ENCODE peak calls at places on chromosomes 1 and 21, in four cellular contexts. F is K562, O is colonic mucosa, A is sigmoid colon. R is an unnamed sample.

GRCh38 chr21:46109251-46110221 is 11.6 kb downstream of the COL6A2 start:
- DNase-seq in O (peak; percentile 15), F (no peak), A (peak; percentile 61), R (no peak)

GRCh38 chr1:18997508-18997907 is 41.0 kb upstream of the IFFO2 start:
- DNase-seq in A (no peak), F (no peak), O (no peak), R (no peak)

GRCh38 chr1:192378276-192378675 is 61.5 kb downstream of the RGS21 start:
- DNase-seq in F (no peak), A (no peak), O (no peak), R (no peak)

GRCh38 chr1:10788592-10789006 is 7.8 kb downstream of the CASZ1 start:
- DNase-seq in A (peak; percentile 82), F (no peak), O (no peak), R (no peak)

GRCh38 chr1:69191280-69191679 is 376.4 kb upstream of the LRRC7 start:
- DNase-seq in F (no peak), O (no peak), A (no peak), R (peak; percentile 62)

GRCh38 chr1:150309758-150310495 is 11.4 kb upstream of the PRPF3 start:
- DNase-seq in O (no peak), F (no peak), A (no peak), R (peak; percentile 4)

GRCh38 chr21:35204850-35205564 is 155.9 kb upstream of the RUNX1 start:
- DNase-seq in F (peak; percentile 69), A (peak; percentile 89), O (peak; percentile 60), R (no peak)

GRCh38 chr1:25565188-25565591 is 21.8 kb downstream of the LDLRAP1 start:
- DNase-seq in F (no peak), A (no peak), O (no peak), R (no peak)

GRCh38 chr1:116033322-116033721 is 57.0 kb downstream of the SLC22A15 start:
- DNase-seq in F (no peak), O (no peak), A (no peak), R (no peak)

GRCh38 chr1:20472860-20473711 is 12.9 kb downstream of the CAMK2N1 start:
- DNase-seq in A (peak; percentile 80), O (peak; percentile 72), F (peak; percentile 94), R (peak; percentile 81)

GRCh38 chr21:42202321-42202720 is 16.6 kb upstream of the ABCG1 start:
- DNase-seq in F (no peak), O (no peak), A (no peak), R (no peak)

GRCh38 chr1:27138368-27138767 is 16.6 kb downstream of the SLC9A1 start:
- DNase-seq in A (no peak), F (no peak), O (no peak), R (no peak)

GRCh38 chr1:27135920-27136551 is 18.9 kb downstream of the SLC9A1 start:
- DNase-seq in A (no peak), F (no peak), O (no peak), R (no peak)

GRCh38 chr1:27138927-27139326 is 16.0 kb downstream of the SLC9A1 start:
- DNase-seq in F (peak; percentile 43), A (no peak), O (no peak), R (no peak)

GRCh38 chr1:27137544-27138075 is 17.3 kb downstream of the SLC9A1 start:
- DNase-seq in A (no peak), O (peak; percentile 68), F (peak; percentile 67), R (no peak)

DNA sequence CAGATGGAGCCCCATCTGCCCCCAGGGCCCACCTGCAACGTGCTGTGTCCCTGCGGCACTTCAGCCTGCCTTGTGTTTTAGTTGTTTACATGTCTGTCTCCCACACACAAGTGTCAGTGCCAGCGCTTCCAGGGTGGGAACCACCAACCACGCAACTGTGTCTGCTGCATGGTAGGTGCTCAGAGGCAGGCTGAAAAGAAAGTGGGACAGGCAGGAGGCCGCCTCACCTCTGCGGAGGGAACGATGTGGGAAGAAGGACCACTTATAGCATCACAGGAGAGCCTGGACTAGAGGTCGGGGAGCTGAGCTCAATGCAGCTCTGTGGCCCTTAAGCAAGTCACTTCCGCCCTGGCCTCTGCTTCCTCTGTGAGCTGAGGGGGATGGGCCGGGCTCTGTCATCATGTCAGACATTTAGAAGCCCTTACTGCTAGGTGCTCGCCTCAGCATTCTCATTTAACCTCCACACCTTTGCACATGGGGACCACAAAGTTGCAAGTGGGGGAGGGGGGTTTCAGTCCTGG is 17.8 kb downstream of the SLC9A1 start:
- DNase-seq in F (peak; percentile 62), O (peak; percentile 60), A (peak; percentile 76), R (no peak)
- H3K4me3 ChIP-seq in F (no peak overlapping the region), O (no peak overlapping the region), A (no peak overlapping the region), R (no peak overlapping the region)

GRCh38 chr1:15355968-15356621 is 53.6 kb upstream of the EFHD2 start:
- DNase-seq in O (no peak), F (no peak), A (no peak), R (no peak)
- H3K27ac ChIP-seq in O (no peak overlapping the region), F (no peak overlapping the region), A (no peak overlapping the region), R (no peak overlapping the region)

GRCh38 chr21:43816611-43817071 is 27.3 kb downstream of the RRP1 start:
- DNase-seq in A (no peak), O (no peak), F (no peak), R (no peak)
- TF ChIP-seq CTCF in A (no peak), O (no peak), F (peak; percentile 25), R (no peak)

DNA sequence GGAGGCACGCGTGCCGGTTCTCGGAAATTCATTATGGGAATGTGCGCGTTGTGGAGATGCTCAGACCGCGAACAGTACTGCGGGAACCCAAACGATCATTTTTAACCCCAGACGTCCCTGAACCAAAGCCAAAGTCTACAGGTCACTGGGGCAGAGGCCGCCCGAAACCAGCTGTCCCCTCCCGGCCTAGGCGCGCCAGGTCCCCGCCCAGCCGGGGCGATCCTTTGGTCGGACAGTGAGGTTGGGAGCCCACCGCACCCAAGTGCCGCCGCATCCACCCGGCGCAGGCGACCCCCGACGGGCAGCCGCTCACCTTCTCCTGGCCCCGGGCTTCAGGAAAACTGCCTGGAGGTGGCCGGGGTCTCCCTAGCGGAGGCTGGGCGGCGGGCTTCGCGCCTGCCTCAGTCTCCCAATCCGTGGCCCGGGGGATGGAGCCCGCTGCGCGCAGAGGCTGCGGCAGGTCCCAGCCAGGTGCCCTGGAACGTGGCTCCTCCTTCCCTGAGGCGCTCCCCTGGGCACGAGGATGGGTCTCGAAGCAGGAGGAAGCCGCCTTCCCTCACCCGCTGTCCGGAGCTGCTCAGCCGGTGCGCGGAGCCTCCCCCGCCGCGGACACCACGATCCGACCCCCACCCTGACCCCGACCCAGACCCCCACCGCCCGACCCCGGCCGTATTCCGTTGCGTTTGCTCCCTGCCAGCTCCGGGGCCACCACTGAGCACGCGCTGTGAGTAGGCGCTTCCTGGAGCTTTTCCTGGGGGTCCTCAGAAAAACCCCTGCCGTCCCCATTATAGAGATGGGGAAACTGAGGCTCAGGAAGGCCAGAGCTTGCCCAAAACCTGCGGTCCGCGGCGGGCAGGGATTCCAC is 8.1 kb upstream of the SLX9 start:
- DNase-seq in A (no peak), O (no peak), F (no peak), R (no peak)
- H3K4me3 ChIP-seq in A (peak overlapping the region; percentile 11), O (peak overlapping the region; percentile 44), F (peak overlapping the region; percentile 5), R (peak overlapping the region; percentile 29)

DNA sequence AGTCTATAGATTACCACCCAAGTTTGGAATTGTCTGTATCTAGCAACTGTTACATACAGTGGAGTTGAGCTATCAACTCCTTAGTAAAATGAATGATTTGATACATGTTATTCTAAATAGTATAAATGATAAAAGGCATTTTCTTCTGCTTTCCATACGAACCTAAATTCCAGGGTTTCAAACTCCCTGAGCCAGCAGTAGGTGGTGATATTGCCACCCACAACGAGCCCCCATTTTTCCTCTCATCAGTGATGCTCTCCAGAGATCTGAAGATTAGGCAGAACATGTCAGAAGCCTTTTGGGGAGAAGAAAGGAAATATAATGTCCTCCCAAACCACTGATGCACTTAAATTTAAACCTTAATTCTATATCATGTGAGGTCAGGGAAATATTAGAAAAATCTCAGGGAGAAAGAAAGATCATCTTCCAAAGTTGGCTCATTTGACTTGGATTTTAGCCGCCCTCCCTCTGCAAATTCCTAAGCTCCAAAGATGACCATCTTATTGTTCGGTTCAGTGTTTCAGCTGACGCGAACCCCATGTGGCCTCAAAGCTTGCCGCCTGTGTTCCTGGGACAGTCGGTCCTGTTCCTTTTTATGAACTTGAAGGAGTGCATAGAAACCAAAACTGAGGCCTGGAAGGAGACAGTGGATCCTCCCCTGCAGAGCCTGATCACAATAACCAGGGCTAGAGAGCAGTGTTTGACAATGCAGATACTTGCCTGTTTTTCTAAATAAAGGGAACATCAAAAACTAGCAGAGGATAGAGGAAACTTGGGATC is 2.3 kb downstream of the EVA1C start:
- DNase-seq in A (no peak), F (no peak), O (no peak), R (no peak)
- H3K27ac ChIP-seq in A (peak overlapping the region; percentile 95), F (no peak overlapping the region), O (peak overlapping the region; percentile 75), R (no peak overlapping the region)

GRCh38 chr1:214808845-214809460 is 206.0 kb downstream of the CENPF start:
- DNase-seq in O (no peak), A (no peak), F (no peak), R (peak; percentile 60)
- TF ChIP-seq CTCF in O (no peak), A (no peak), F (peak; percentile 39), R (peak; percentile 54)

GRCh38 chr1:47593598-47594285 is 155.9 kb downstream of the FOXD2 start:
- DNase-seq in F (no peak), O (no peak), A (no peak), R (no peak)
- H3K4me3 ChIP-seq in F (no peak overlapping the region), O (no peak overlapping the region), A (no peak overlapping the region), R (no peak overlapping the region)

GRCh38 chr21:37562920-37563640 is 196.5 kb downstream of the DYRK1A start:
- DNase-seq in A (peak; percentile 71), F (no peak), O (peak; percentile 50), R (no peak)
- H3K27ac ChIP-seq in A (peak overlapping the region; percentile 93), F (peak overlapping the region; percentile 90), O (peak overlapping the region; percentile 69), R (no peak overlapping the region)

R was measured in cardiac muscle cell.